ENCODE peak calls at places on chromosomes 13 and 19, in four cellular contexts. K is GM12878, T is A549, J is K562. R is an unnamed sample.

GRCh38 chr19:50794074-50794777 is 4.0 kb downstream of the ACP4 start:
- DNase-seq in K (no peak), T (peak), J (peak), R (no peak)

GRCh38 chr19:53927745-53928144 is 18.7 kb downstream of the CACNG7 start:
- DNase-seq in K (no peak), T (no peak), J (peak), R (peak)

GRCh38 chr13:40386586-40386985 is 279.9 kb downstream of the FOXO1 start:
- DNase-seq in K (no peak), T (no peak), J (no peak), R (no peak)

GRCh38 chr13:21045101-21045500 is 16.3 kb downstream of the LATS2 start:
- DNase-seq in K (no peak), T (no peak), J (no peak), R (no peak)

GRCh38 chr19:50460161-50460765 is 16.0 kb upstream of the EMC10 start:
- DNase-seq in K (peak), T (peak), J (no peak), R (no peak)

GRCh38 chr13:20702945-20703784 is at the start of gene IL17D:
- DNase-seq in K (no peak), T (no peak), J (peak), R (peak)

GRCh38 chr13:31896427-31896826 is 135.1 kb upstream of the FRY start:
- DNase-seq in K (no peak), T (no peak), J (no peak), R (no peak)

GRCh38 chr19:38003427-38004099 is 96.6 kb downstream of the SIPA1L3 start:
- DNase-seq in K (peak), T (no peak), J (no peak), R (peak)

GRCh38 chr13:44382635-44383145 is 9.1 kb downstream of the SERP2 start:
- DNase-seq in K (no peak), T (no peak), J (peak), R (no peak)

GRCh38 chr13:99085139-99085845 is 107.4 kb upstream of the DOCK9 start:
- DNase-seq in K (no peak), T (no peak), J (no peak), R (peak)

GRCh38 chr19:18847516-18848463 is 16.0 kb downstream of the UPF1 start:
- DNase-seq in K (no peak), T (no peak), J (no peak), R (no peak)

GRCh38 chr19:10846500-10847202 is 1.6 kb upstream of the C19orf38 start:
- DNase-seq in K (no peak), T (no peak), J (no peak), R (no peak)

GRCh38 chr13:108225440-108225839 is 7.2 kb downstream of the ABHD13 start:
- DNase-seq in K (no peak), T (no peak), J (no peak), R (no peak)

GRCh38 chr19:20969498-20969897 is 46.4 kb downstream of the ZNF85 start:
- DNase-seq in K (no peak), T (no peak), J (no peak), R (no peak)
- TF ChIP-seq ESRRA in K (no peak), T (no peak), J (no peak), R (no peak)

DNA sequence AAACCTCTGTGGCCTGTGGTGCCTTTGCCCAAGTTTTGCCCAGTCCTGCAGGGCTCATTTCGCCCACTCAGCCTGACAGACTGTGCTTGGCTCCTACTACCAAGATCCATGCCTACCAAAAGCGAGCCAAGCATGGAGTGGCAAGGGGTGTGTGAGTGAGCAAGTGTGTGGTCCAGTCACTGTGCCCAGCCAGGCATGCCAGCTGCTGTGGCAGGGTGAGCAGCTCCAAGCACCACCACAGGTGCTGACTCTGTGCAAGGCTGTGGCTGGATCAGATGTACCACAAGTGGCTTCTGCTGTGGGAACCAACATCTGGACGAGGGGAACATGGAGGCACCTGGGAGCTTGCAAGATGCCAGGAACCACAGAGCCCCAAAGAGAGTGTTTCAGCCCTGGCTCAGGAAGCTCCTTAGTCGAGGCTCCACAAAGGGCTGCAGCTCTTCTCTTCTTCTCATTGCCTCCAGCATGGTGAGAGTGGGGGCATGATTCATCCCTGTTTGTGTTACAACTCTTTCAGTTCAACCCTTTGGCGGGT is 1564.2 kb upstream of the MIR17HG start:
- DNase-seq in K (no peak), T (no peak), J (no peak), R (no peak)
- TF ChIP-seq ESRRA in K (no peak), T (no peak), J (no peak), R (no peak)

GRCh38 chr13:97395437-97396136 is 38.4 kb upstream of the RAP2A start:
- DNase-seq in K (no peak), T (peak), J (no peak), R (no peak)
- TF ChIP-seq ESRRA in K (no peak), T (no peak), J (no peak), R (no peak)

DNA sequence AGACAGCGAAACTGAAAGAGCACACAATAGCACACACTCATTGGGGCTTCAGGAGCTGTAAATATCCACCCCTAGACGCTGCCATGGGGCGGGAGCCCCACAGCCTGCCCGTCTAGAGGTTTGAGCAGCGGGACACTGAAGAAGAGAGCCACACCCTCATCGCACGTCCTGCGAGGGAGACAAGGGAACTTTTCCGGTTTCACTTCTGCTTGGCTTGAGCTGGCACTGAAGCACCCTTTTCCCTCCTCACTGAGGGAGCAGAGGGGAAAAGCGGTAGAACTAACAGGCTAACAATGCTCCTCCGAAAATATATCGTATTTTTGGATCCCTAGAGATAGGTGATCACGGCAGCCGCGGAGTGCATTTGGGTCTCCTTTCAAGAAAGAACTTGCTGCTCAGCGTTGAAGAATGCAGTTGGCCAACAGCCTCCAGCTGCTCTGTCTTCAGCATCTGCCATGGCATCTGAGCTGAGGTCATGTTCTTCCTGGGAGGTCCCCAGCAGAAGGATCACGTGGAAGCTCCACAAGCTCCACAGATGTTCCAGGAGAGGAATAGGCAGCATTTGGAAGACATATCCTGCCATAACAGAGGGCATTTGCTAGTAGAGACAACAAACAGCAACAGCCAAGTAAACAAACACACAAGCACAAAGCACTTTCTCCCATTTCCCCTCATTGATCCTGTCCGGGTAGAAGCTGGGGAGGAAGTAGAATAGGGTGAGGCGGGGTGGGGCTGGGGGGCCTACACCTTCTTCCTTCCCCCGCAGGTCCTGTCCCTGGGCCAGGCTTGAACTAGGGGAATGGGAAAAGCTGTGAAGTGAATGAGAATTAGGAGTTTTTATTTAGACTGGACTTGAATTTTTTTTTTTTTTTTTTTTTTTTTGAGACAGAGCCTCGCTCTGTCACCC is 44.8 kb upstream of the ALOX5AP start:
- DNase-seq in K (no peak), T (peak), J (no peak), R (no peak)
- TF ChIP-seq ESRRA in K (no peak), T (no peak), J (no peak), R (no peak)

GRCh38 chr19:41000310-41000737 is 9.2 kb downstream of the CYP2B6 start:
- DNase-seq in K (no peak), T (peak), J (peak), R (no peak)
- TF ChIP-seq ESRRA in K (no peak), T (no peak), J (no peak), R (no peak)

GRCh38 chr13:70964124-70964523 is 855.9 kb upstream of the KLHL1 start:
- DNase-seq in K (no peak), T (no peak), J (no peak), R (no peak)
- TF ChIP-seq ESRRA in K (no peak), T (no peak), J (no peak), R (no peak)

DNA sequence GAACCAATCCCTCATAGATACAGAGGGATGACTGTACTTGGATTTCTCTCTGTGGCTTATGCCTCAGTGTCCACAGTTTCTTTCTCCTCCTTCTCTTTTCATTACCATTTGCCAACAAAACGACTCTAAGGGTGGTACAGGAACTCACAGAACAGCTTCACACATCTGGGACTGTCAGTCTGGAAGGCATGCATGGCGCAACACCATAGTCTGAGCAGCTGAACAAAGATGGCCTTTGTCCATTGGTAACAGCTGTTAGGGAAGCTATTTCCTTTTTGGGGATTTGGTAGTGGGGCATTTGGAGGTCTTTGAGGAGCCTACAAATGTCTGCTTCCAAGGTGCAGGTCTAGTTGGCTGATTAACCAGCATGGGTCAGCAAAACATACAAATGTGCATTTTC is 81.4 kb upstream of the PCDH8 start:
- DNase-seq in K (no peak), T (no peak), J (no peak), R (no peak)
- TF ChIP-seq ESRRA in K (no peak), T (no peak), J (no peak), R (no peak)